ENCODE peak calls at places on chromosomes 13 and 19, in six cellular contexts. W is MCF 10A; Y is CD8-positive, alpha-beta T cell; M is esophagus muscularis mucosa; C is CD4-positive, alpha-beta T cell; E is mesothelial cell of epicardium. I is an unnamed sample.

GRCh38 chr13:47598340-47598911 is 402.6 kb downstream of the SUCLA2 start:
- DNase-seq in C (no peak), M (no peak), W (peak), E (no peak), Y (no peak), I (no peak)

GRCh38 chr19:53037101-53038097 is 7.1 kb upstream of the ERVV-2 start:
- DNase-seq in C (no peak), W (no peak), Y (no peak), E (peak), M (no peak), I (peak)

GRCh38 chr19:44512326-44513298 is 12.3 kb upstream of the ZNF180 start:
- DNase-seq in M (no peak), E (peak), Y (no peak), W (peak), C (no peak), I (peak)

GRCh38 chr19:52270266-52270885 is 989 bp downstream of the ZNF766 start:
- DNase-seq in M (no peak), E (peak), W (no peak), C (peak), Y (no peak), I (no peak)

GRCh38 chr19:46635920-46636761 is at the start of gene GNG8:
- DNase-seq in W (no peak), Y (no peak), M (no peak), E (no peak), C (no peak), I (no peak)

GRCh38 chr13:31887311-31887710 is 144.3 kb upstream of the FRY start:
- DNase-seq in M (no peak), W (no peak), C (no peak), Y (no peak), E (no peak), I (no peak)

GRCh38 chr19:2079865-2080301 is 16.2 kb downstream of the MOB3A start:
- DNase-seq in E (no peak), M (no peak), C (no peak), Y (no peak), W (no peak), I (no peak)

GRCh38 chr13:21014666-21015170 is 46.7 kb downstream of the LATS2 start:
- DNase-seq in E (no peak), C (no peak), W (peak), Y (no peak), M (no peak), I (no peak)

GRCh38 chr13:29791508-29791907 is 58.9 kb downstream of the UBL3 start:
- DNase-seq in C (no peak), E (no peak), W (no peak), M (no peak), Y (no peak), I (no peak)

GRCh38 chr13:61727714-61728275 is 312.1 kb upstream of the PCDH20 start:
- DNase-seq in M (no peak), W (peak), E (no peak), Y (no peak), C (no peak), I (no peak)

GRCh38 chr13:68047889-68048288 is 817.8 kb upstream of the PCDH9 start:
- DNase-seq in C (no peak), M (no peak), W (peak), E (no peak), Y (no peak), I (no peak)

GRCh38 chr13:95535243-95535642 is 17.3 kb upstream of the CLDN10 start:
- DNase-seq in W (peak), M (no peak), C (no peak), Y (no peak), E (no peak), I (no peak)

GRCh38 chr19:58509731-58510083 is 2.1 kb downstream of the SLC27A5 start:
- DNase-seq in E (no peak), M (no peak), Y (no peak), C (no peak), W (no peak), I (no peak)

GRCh38 chr19:28632357-28633076 is 580.4 kb downstream of the UQCRFS1 start:
- DNase-seq in Y (no peak), C (no peak), W (no peak), E (no peak), M (no peak), I (no peak)

GRCh38 chr19:17765069-17765618 is 13.9 kb downstream of the FCHO1 start:
- DNase-seq in W (peak), E (no peak), C (no peak), Y (no peak), M (no peak), I (no peak)

GRCh38 chr13:94780421-94780820 is 68.1 kb upstream of the SOX21 start:
- DNase-seq in C (no peak), E (no peak), M (no peak), Y (no peak), W (no peak), I (no peak)

GRCh38 chr13:110475117-110475516 is 86.4 kb downstream of the RAB20 start:
- DNase-seq in W (no peak), Y (no peak), C (no peak), M (no peak), E (no peak), I (no peak)

GRCh38 chr19:3699071-3699740 is 1.1 kb downstream of the PIP5K1C start:
- DNase-seq in Y (no peak), W (peak), M (no peak), E (no peak), C (no peak), I (no peak)

GRCh38 chr13:95180513-95181245 is 120.6 kb downstream of the ABCC4 start:
- DNase-seq in E (no peak), M (no peak), Y (no peak), W (no peak), C (no peak), I (no peak)

GRCh38 chr13:79485014-79485441 is 4.1 kb downstream of the NDFIP2 start:
- DNase-seq in C (no peak), E (no peak), Y (no peak), W (peak), M (no peak), I (no peak)

GRCh38 chr13:68234278-68234677 is 1004.1 kb upstream of the PCDH9 start:
- DNase-seq in M (no peak), Y (no peak), W (peak), C (no peak), E (no peak), I (no peak)

GRCh38 chr19:11435833-11436313 is 438 bp downstream of the PRKCSH start:
- DNase-seq in C (no peak), Y (peak), W (no peak), E (no peak), M (no peak), I (no peak)

GRCh38 chr19:17908244-17908643 is 24.6 kb upstream of the CCDC124 start:
- DNase-seq in C (no peak), E (no peak), M (no peak), Y (no peak), W (no peak), I (no peak)

GRCh38 chr13:49607761-49608160 is 20.5 kb upstream of the ARL11 start:
- DNase-seq in C (no peak), W (no peak), Y (no peak), M (no peak), E (no peak), I (no peak)

GRCh38 chr13:114005206-114005720 is 31.4 kb upstream of the C13orf46 start:
- DNase-seq in C (no peak), Y (no peak), E (no peak), M (no peak), W (no peak), I (no peak)

GRCh38 chr13:51803422-51804294 is at the start of gene DHRS12:
- DNase-seq in E (peak), W (peak), Y (peak), M (peak), C (peak), I (peak)

GRCh38 chr13:85529216-85529590 is 270.0 kb downstream of the SLITRK6 start:
- DNase-seq in Y (no peak), M (no peak), E (no peak), W (no peak), C (no peak), I (no peak)

GRCh38 chr19:54928299-54928698 is 19.0 kb downstream of the NLRP7 start:
- DNase-seq in M (no peak), Y (no peak), C (no peak), E (no peak), W (peak), I (no peak)

GRCh38 chr13:105804561-105805190 is 730.8 kb downstream of the EFNB2 start:
- DNase-seq in E (no peak), Y (no peak), M (no peak), W (peak), C (no peak), I (no peak)

GRCh38 chr13:26442541-26442940 is 114.9 kb upstream of the WASF3 start:
- DNase-seq in M (no peak), E (no peak), C (no peak), Y (no peak), W (no peak), I (no peak)

GRCh38 chr19:7670790-7671189 is 1.9 kb downstream of the RETN start:
- DNase-seq in W (no peak), M (no peak), E (no peak), C (no peak), Y (no peak), I (no peak)
- TF ChIP-seq CTCF in W (no peak), M (no peak), E (no peak), C (no peak), Y (no peak), I (no peak)

GRCh38 chr19:374886-375235 is 30.3 kb upstream of the MIER2 start:
- DNase-seq in W (no peak), C (no peak), E (no peak), Y (no peak), M (no peak), I (no peak)

GRCh38 chr19:374183-374885 is 29.7 kb upstream of the MIER2 start:
- DNase-seq in Y (no peak), W (peak), E (no peak), C (no peak), M (no peak), I (no peak)

GRCh38 chr19:372306-372890 is 27.8 kb upstream of the MIER2 start:
- DNase-seq in W (no peak), Y (no peak), C (no peak), M (no peak), E (no peak), I (no peak)

GRCh38 chr19:371501-372160 is 27.0 kb upstream of the MIER2 start:
- DNase-seq in E (no peak), W (no peak), C (no peak), Y (no peak), M (no peak), I (no peak)

GRCh38 chr19:373391-374182 is 29.0 kb upstream of the MIER2 start:
- DNase-seq in E (no peak), Y (no peak), C (no peak), M (no peak), W (no peak), I (no peak)
- TF ChIP-seq CTCF in E (no peak), Y (no peak), C (no peak), M (no peak), W (no peak), I (no peak)

DNA sequence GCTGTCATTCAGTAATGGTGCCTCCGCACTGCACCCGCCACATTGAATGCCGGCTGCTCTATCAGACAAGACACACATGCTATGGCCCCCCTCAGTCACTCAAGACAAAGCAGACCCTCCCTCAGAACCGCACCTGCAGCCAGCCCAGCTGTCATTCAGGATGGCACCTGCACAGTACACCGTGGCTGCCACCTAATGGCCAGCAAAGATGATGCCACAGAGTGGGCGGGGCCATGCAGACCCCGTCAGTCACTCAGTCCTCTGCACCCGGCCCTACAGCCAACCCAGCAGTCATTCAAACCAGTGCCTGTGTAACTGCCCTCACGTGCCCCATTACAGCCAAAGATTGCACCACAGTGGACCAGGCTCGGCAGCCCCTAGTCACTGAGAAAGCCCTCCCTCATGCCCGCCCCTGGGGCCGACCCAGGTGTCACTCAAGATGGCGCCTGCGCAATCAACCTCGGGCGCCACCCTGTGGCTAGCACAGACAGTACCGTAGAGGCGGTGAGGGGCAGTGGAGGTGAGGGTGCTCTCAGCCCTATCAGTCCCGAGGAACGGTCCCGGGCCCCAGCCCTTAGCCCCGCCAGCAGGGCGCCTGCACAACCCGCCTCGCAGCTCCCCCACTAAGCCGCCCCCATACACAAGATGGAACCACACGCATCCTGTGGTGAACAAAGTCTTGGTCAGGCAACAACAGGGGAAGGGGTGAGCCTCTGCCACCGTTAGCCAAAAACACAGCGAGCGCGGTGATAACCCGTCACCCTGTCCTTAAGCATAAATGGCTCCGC is 2.4 kb downstream of the PEG3 start:
- DNase-seq in M (no peak), C (no peak), E (no peak), W (no peak), Y (no peak), I (no peak)
- TF ChIP-seq CTCF in M (peak), C (no peak), E (no peak), W (no peak), Y (no peak), I (no peak)

GRCh38 chr19:7161292-7161691 is 91.8 kb downstream of the ZNF557 start:
- DNase-seq in Y (no peak), M (no peak), E (no peak), W (no peak), C (no peak), I (no peak)
- TF ChIP-seq CTCF in Y (no peak), M (no peak), E (no peak), W (no peak), C (no peak), I (no peak)

GRCh38 chr13:98144501-98145350 is 1.8 kb downstream of the FARP1 start:
- DNase-seq in W (peak), E (no peak), M (no peak), C (no peak), Y (no peak), I (peak)
- TF ChIP-seq CTCF in W (no peak), E (no peak), M (peak), C (no peak), Y (no peak), I (peak)

GRCh38 chr19:33773704-33774624 is 22.7 kb upstream of the KCTD15 start:
- DNase-seq in C (no peak), Y (no peak), E (no peak), W (no peak), M (no peak), I (no peak)

GRCh38 chr19:33772102-33772857 is 24.4 kb upstream of the KCTD15 start:
- DNase-seq in M (no peak), E (no peak), Y (no peak), W (no peak), C (no peak), I (no peak)

GRCh38 chr19:33774751-33775150 is 21.9 kb upstream of the KCTD15 start:
- DNase-seq in Y (no peak), W (no peak), M (no peak), C (no peak), E (no peak), I (no peak)

GRCh38 chr19:33771308-33772101 is 25.2 kb upstream of the KCTD15 start:
- DNase-seq in Y (peak), M (no peak), E (peak), C (peak), W (peak), I (peak)

GRCh38 chr19:33772858-33773180 is 23.9 kb upstream of the KCTD15 start:
- DNase-seq in C (no peak), E (no peak), M (no peak), Y (no peak), W (no peak), I (no peak)
- TF ChIP-seq CTCF in C (no peak), E (no peak), M (no peak), Y (no peak), W (no peak), I (no peak)

DNA sequence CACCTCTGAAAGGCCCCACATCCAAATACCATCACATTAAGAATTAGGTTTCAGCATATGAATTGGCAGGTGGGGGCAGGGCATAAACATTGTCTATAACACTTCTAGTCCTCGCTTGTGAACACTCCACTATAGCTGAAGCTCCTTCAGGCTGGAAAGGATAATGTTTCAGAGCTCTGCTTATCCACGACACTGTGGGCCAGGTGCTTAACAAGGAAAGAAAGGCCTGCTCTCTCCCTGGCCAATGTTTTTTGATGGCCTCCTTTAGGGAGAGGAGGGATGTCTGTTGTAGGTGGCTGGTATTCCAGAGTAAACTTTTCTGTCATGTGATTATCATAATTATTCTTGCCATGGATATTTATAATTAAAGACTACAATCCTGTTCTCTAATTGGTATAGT is 86.4 kb downstream of the CCNA1 start:
- DNase-seq in M (no peak), Y (no peak), C (no peak), E (no peak), W (no peak), I (no peak)
- TF ChIP-seq CTCF in M (no peak), Y (no peak), C (no peak), E (no peak), W (no peak), I (no peak)

DNA sequence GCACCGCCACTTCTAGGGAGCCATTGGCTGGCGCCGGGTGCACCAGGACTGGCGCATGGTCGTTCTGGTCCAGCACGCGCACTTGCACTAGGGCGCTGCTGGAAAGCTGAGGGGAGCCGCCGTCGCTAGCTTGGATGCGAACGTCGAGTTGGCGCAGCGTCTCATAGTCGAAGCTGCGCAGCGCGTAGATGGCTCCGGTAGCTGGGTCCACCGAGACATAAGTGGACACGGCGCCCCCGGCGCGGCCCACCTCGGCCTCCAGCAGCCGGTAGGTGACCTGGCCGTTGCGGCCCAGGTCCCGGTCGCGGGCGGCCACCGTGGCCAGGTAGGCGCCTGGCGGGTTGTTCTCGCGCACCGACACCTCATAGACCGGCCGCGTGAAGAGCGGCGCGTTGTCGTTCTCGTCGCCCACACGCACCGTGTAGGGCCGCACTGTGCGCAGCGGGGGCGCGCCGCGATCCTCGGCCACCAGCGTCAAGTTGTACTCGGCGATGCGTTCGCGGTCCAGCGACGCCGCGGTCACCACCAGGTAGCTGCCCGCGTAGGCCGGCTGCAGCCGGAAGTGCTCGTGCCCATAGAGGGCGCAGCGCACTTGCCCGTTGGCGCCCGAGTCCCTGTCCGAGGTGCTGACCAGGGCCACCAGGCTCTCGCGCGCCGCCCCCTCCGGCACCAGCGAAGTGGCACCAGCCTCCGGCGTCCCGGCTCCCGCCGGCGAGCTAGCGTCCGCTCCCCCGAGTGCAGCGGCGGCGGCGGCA is 1.7 kb downstream of the PCDH8 start:
- DNase-seq in E (peak), M (no peak), C (no peak), W (no peak), Y (no peak), I (peak)
- TF ChIP-seq CTCF in E (peak), M (peak), C (no peak), W (no peak), Y (no peak), I (peak)

DNA sequence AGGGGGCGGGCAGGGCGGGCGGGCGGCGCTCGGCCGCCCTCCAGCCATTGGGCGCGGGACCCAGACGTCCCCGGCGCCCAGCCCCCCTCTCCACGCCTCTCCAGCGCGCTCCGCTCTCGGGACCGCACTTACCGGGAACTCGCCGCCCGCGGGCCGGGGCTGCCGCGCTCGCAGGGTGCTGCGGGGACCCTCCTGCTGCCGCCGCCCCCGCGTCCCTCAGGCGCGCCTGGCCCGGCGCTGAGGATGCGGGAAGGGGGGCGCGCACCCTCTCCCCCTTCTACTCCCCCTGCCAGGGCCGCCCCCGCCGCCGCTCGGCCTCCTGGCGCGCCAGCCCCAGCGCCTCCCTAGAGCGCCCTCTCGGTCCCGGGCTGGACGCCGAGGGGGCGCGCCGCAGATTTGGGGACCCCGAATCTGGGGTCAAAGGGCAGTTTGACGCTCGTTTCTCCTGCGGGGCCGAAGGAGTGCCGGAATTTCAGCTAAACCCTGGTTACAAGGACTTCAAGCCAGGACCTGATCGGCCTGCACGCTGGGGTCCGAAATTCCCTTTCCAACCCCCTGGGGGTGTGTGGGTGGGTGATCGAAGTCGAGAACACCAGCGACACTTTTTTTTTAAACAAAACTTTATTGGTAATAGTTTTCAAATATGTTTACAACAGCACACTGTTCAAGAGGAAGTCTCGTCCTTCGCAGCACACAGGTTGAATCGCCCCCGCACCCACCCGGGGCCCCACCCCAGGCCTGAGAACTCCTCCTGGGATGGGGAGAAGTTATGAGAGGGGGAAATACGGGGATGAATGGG is 734 bp upstream of the SAMD1 start:
- DNase-seq in M (no peak), Y (peak), C (peak), W (peak), E (peak), I (peak)
- TF ChIP-seq CTCF in M (peak), Y (peak), C (peak), W (no peak), E (no peak), I (peak)

I was measured in neural crest cell.